ENCODE peak calls at places on chromosomes 12 and 14, in seven cellular contexts. D is nephron progenitor cell, C is gastrocnemius medialis, P is astrocyte of the cerebellum, U is AG04449, I is upper lobe of right lung, S is endothelial cell. K is an unnamed sample.

GRCh38 chr14:53883739-53884138 is 72.9 kb downstream of the BMP4 start:
- DNase-seq in D (no peak), C (no peak), P (no peak), U (no peak), I (no peak), S (no peak), K (no peak)

GRCh38 chr12:123971770-123972447 is 722 bp downstream of the CCDC92 start:
- DNase-seq in D (peak; percentile 52), C (no peak), P (peak; percentile 31), U (no peak), I (peak; percentile 77), S (peak; percentile 27), K (peak; percentile 49)

GRCh38 chr12:12823308-12823707 is 10.2 kb downstream of the DDX47 start:
- DNase-seq in D (no peak), C (no peak), P (peak; percentile 52), U (no peak), I (no peak), S (no peak), K (no peak)

GRCh38 chr12:113040722-113041168 is 15.8 kb upstream of the DTX1 start:
- DNase-seq in D (no peak), C (peak; percentile 55), P (no peak), U (no peak), I (peak; percentile 87), S (no peak), K (no peak)

GRCh38 chr12:126349383-126349782 is 1284.1 kb downstream of the AACS start:
- DNase-seq in D (no peak), C (no peak), P (no peak), U (no peak), I (no peak), S (no peak), K (no peak)

GRCh38 chr12:11922361-11922760 is 148.4 kb upstream of the BCL2L14 start:
- DNase-seq in D (no peak), C (no peak), P (no peak), U (no peak), I (no peak), S (no peak), K (no peak)

GRCh38 chr14:103198429-103199140 is 75.3 kb downstream of the TNFAIP2 start:
- DNase-seq in D (no peak), C (peak; percentile 60), P (no peak), U (no peak), I (no peak), S (no peak), K (no peak)

GRCh38 chr12:110104188-110104969 is 19.8 kb upstream of the IFT81 start:
- DNase-seq in D (no peak), C (no peak), P (no peak), U (no peak), I (no peak), S (no peak), K (no peak)

GRCh38 chr14:87196436-87196835 is 796.5 kb downstream of the GALC start:
- DNase-seq in D (no peak), C (no peak), P (no peak), U (no peak), I (no peak), S (no peak), K (no peak)

GRCh38 chr14:76918176-76918750 is 92.1 kb downstream of the LRRC74A start:
- DNase-seq in D (no peak), C (peak; percentile 73), P (peak; percentile 89), U (peak; percentile 79), I (peak; percentile 76), S (no peak), K (no peak)

GRCh38 chr12:130873106-130873795 is 1.4 kb downstream of the RAN start:
- DNase-seq in D (no peak), C (no peak), P (no peak), U (no peak), I (no peak), S (no peak), K (no peak)

GRCh38 chr12:130868412-130868811 is 3.5 kb upstream of the RAN start:
- DNase-seq in D (no peak), C (no peak), P (no peak), U (no peak), I (no peak), S (no peak), K (no peak)

GRCh38 chr12:130871286-130872178 is at the start of gene RAN:
- DNase-seq in D (peak; percentile 89), C (peak; percentile 88), P (peak; percentile 68), U (peak; percentile 23), I (peak; percentile 98), S (peak; percentile 88), K (peak; percentile 89)

GRCh38 chr12:130872179-130873096 is 572 bp downstream of the RAN start:
- DNase-seq in D (peak; percentile 64), C (no peak), P (no peak), U (no peak), I (peak; percentile 80), S (peak; percentile 35), K (peak; percentile 69)

DNA sequence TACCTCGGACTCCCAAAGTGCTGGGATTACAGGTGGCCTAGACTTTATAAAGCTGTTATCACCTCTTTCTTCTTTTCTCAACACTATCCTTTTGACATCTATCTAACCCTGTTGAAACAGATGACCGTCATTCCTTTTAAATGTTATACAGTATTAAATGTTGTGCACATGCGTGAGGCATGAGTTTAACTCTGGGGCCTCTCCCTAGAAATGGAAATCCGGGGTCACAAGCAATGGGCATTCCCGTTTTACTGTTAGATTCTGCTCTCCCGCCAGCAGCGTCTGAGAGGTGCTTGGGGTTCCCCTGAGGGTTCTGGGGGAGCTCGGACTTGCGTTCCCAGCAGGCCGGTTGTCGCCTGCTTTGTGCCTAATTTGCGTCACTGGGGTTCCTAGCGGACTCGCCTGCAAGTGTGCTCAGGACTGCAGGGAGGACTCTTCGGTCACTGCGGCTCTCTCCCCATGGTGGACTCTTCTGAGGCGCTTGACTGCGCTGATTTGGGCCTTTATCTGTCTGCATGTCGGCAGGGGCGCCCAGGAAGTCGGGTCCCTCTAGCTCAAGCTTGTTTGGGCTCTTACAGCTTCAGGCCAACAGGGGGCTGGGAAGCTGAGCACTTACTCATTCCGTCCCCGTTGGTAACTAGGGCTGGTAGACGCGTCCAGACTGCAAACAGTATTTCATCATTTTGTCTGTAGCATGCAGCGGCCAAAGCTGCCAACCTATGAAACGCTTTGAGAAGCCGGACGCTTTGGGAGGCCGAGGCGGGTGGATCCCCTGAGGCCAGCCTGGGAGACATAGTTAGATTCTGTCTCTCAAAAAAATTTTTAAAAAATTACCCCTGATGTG is 1.2 kb upstream of the RAN start:
- DNase-seq in D (peak; percentile 28), C (peak; percentile 31), P (peak; percentile 81), U (peak; percentile 58), I (peak; percentile 78), S (peak; percentile 36), K (peak; percentile 53)
- TF ChIP-seq CTCF in D (peak; percentile 20), C (peak; percentile 11), P (peak; percentile 79), U (peak; percentile 70), I (peak; percentile 54), S (peak; percentile 58), K (no peak)

GRCh38 chr14:104937161-104937560 is 12.5 kb downstream of the PLD4 start:
- DNase-seq in D (no peak), C (no peak), P (no peak), U (no peak), I (no peak), S (no peak), K (no peak)

GRCh38 chr14:104937694-104938365 is 13.2 kb downstream of the PLD4 start:
- DNase-seq in D (no peak), C (no peak), P (no peak), U (no peak), I (no peak), S (no peak), K (no peak)

GRCh38 chr14:104935955-104936354 is 11.3 kb downstream of the PLD4 start:
- DNase-seq in D (no peak), C (no peak), P (no peak), U (no peak), I (peak; percentile 38), S (no peak), K (no peak)

GRCh38 chr14:104935026-104935650 is 10.5 kb downstream of the PLD4 start:
- DNase-seq in D (no peak), C (no peak), P (no peak), U (no peak), I (peak; percentile 43), S (no peak), K (no peak)

GRCh38 chr14:104936361-104937155 is 11.9 kb downstream of the PLD4 start:
- DNase-seq in D (no peak), C (no peak), P (no peak), U (no peak), I (peak; percentile 57), S (no peak), K (no peak)
- TF ChIP-seq CTCF in D (no peak), C (no peak), P (no peak), U (no peak), I (no peak), S (no peak), K (no peak)

DNA sequence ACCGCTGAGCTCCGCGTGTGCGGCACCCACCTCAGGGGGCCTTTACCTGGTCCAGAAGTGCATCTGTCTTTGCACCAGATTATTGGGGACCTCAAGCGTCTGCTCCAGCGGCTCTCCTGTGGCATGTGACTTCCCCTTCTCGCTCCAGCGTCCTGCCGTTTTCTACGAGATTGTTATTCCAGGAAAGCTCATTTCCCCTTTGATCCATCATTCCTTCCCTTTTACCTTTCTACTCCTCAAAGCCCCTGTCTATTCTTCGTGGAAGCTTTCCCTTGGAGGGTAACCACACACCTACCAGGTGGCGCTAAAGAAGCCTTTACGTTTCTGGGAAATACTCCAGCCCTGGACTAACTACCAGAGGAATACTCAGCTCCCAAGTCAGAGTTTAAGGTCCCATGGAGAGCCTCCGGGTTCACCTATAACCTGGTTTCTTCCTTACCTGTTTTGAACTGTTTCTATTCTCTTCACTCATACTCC is 1.5 kb downstream of the FKBP4 start:
- DNase-seq in D (no peak), C (no peak), P (no peak), U (no peak), I (no peak), S (peak; percentile 8), K (no peak)
- TF ChIP-seq CTCF in D (no peak), C (no peak), P (peak; percentile 25), U (no peak), I (no peak), S (no peak), K (no peak)

GRCh38 chr12:6921996-6922935 is 5.5 kb upstream of the ATN1 start:
- DNase-seq in D (no peak), C (no peak), P (no peak), U (no peak), I (no peak), S (no peak), K (no peak)

GRCh38 chr12:6916426-6917200 is 2.2 kb downstream of the ENO2 start:
- DNase-seq in D (no peak), C (no peak), P (no peak), U (no peak), I (no peak), S (no peak), K (no peak)

GRCh38 chr12:6917491-6918231 is 3.3 kb downstream of the ENO2 start:
- DNase-seq in D (no peak), C (no peak), P (no peak), U (no peak), I (no peak), S (no peak), K (no peak)

GRCh38 chr12:6921539-6921938 is 6.2 kb upstream of the ATN1 start:
- DNase-seq in D (no peak), C (no peak), P (no peak), U (no peak), I (no peak), S (no peak), K (no peak)

DNA sequence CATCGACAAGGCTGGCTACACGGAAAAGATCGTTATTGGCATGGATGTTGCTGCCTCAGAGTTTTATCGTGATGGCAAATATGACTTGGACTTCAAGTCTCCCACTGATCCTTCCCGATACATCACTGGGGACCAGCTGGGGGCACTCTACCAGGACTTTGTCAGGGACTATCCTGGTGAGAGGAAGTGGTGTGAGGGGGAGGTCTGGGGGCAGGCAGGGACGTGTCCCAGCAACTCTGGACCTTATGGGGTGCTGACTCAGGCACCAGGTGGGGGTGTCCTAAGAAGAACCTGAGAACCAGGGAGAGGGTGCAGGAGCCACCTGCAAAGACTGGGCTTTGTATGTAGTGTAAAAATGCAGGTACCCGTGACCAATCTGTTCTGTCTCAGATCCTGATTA is 5.2 kb downstream of the ENO2 start:
- DNase-seq in D (no peak), C (no peak), P (no peak), U (no peak), I (peak; percentile 31), S (no peak), K (no peak)
- TF ChIP-seq CTCF in D (no peak), C (no peak), P (no peak), U (no peak), I (no peak), S (no peak), K (no peak)

K was measured in activated B cell treated with CpG ODN at 0.5 μM for 24 hours.